ENCODE peak calls at places on chromosomes 6 and 20, in nine cellular contexts. V, A, G, W, Q, Z, Y, L and O are unnamed samples.

GRCh38 chr6:40406175-40406574 is 181.0 kb downstream of the LRFN2 start:
- DNase-seq in Y (no peak), V (no peak), G (no peak), W (no peak), Z (no peak), L (no peak), Q (no peak), A (no peak), O (no peak)

GRCh38 chr6:20213271-20213798 is 1.1 kb upstream of the MBOAT1 start:
- DNase-seq in L (no peak), A (no peak), Q (no peak), V (no peak), G (no peak), Y (no peak), Z (no peak), W (peak), O (no peak)

GRCh38 chr6:115545410-115545986 is 515.2 kb downstream of the FRK start:
- DNase-seq in L (no peak), G (no peak), Q (no peak), Z (no peak), Y (no peak), A (no peak), V (no peak), W (no peak), O (peak)

GRCh38 chr6:163324928-163325784 is 89.4 kb upstream of the QKI start:
- DNase-seq in G (peak), Y (peak), Z (no peak), W (peak), A (no peak), L (no peak), Q (no peak), V (no peak), O (no peak)

GRCh38 chr20:57006411-57007170 is 259.9 kb downstream of the BMP7 start:
- DNase-seq in Q (no peak), Z (no peak), L (no peak), V (no peak), Y (peak), A (no peak), W (no peak), G (peak), O (no peak)

GRCh38 chr6:141261016-141261671 is 871.6 kb upstream of the GJE1 start:
- DNase-seq in L (no peak), W (no peak), G (no peak), Z (no peak), V (no peak), Y (no peak), Q (no peak), A (no peak), O (no peak)

GRCh38 chr6:143952947-143953346 is 55.1 kb downstream of the PLAGL1 start:
- DNase-seq in L (no peak), A (no peak), Z (no peak), Q (no peak), W (no peak), G (no peak), Y (no peak), V (no peak), O (no peak)

GRCh38 chr6:131366223-131366622 is 206.8 kb upstream of the ARG1 start:
- DNase-seq in W (no peak), Z (no peak), Y (no peak), G (no peak), V (no peak), Q (no peak), L (no peak), A (no peak), O (no peak)

GRCh38 chr6:11094411-11094851 is 797 bp downstream of the SMIM13 start:
- DNase-seq in G (peak), Q (no peak), Z (peak), A (peak), W (peak), Y (peak), V (no peak), L (no peak), O (peak)

GRCh38 chr6:166520905-166521834 is 65.3 kb downstream of the RAMACL start:
- DNase-seq in V (no peak), Z (no peak), Q (no peak), W (no peak), L (no peak), A (no peak), Y (no peak), G (peak), O (no peak)

GRCh38 chr6:101013612-101014195 is 132.6 kb upstream of the ASCC3 start:
- DNase-seq in W (no peak), A (no peak), V (no peak), Q (no peak), Y (no peak), L (no peak), Z (no peak), G (no peak), O (no peak)

GRCh38 chr20:18388860-18389259 is 78.0 kb downstream of the DZANK1 start:
- DNase-seq in Z (no peak), Y (no peak), W (peak), V (no peak), G (peak), A (peak), L (no peak), Q (no peak), O (no peak)

GRCh38 chr20:45402946-45403345 is 5.1 kb upstream of the DBNDD2 start:
- DNase-seq in L (no peak), A (no peak), W (peak), Y (no peak), Z (no peak), G (no peak), Q (no peak), V (no peak), O (no peak)

GRCh38 chr6:133502451-133503259 is 261.5 kb downstream of the EYA4 start:
- DNase-seq in Q (no peak), A (peak), G (peak), W (peak), L (no peak), Z (no peak), V (peak), Y (no peak), O (no peak)

GRCh38 chr6:32529697-32530429 is at the start of gene HLA-DRB5:
- DNase-seq in G (no peak), L (no peak), A (peak), W (peak), Z (no peak), Q (no peak), V (no peak), Y (no peak), O (no peak)

GRCh38 chr6:162636167-162636566 is 91.4 kb downstream of the PRKN start:
- DNase-seq in Q (no peak), Z (no peak), L (no peak), V (no peak), G (no peak), Y (no peak), A (no peak), W (no peak), O (no peak)

GRCh38 chr6:153167026-153167891 is 36.2 kb upstream of the RGS17 start:
- DNase-seq in Y (peak), A (peak), V (peak), L (peak), W (peak), Z (no peak), G (peak), Q (peak), O (no peak)

GRCh38 chr6:160065200-160065599 is 56.4 kb upstream of the SLC22A1 start:
- DNase-seq in Z (no peak), Y (no peak), A (no peak), G (no peak), Q (no peak), L (no peak), W (no peak), V (no peak), O (no peak)

GRCh38 chr6:86744048-86744447 is 193.3 kb upstream of the HTR1E start:
- DNase-seq in Q (no peak), Z (no peak), G (no peak), V (no peak), A (no peak), L (no peak), W (no peak), Y (no peak), O (no peak)

GRCh38 chr6:149190228-149190831 is 127.2 kb upstream of the TAB2 start:
- DNase-seq in Q (peak), L (peak), V (no peak), Z (no peak), Y (no peak), W (peak), G (peak), A (peak), O (peak)

GRCh38 chr20:46022411-46023147 is 6.4 kb upstream of the SLC12A5 start:
- DNase-seq in Q (no peak), Y (no peak), G (no peak), V (no peak), Z (peak), L (no peak), A (peak), W (peak), O (peak)

GRCh38 chr6:15927531-15928230 is 201.2 kb upstream of the MYLIP start:
- DNase-seq in Z (no peak), W (no peak), L (no peak), A (no peak), G (no peak), Q (no peak), Y (no peak), V (no peak), O (no peak)